ENCODE peak calls at places on chromosome 7, in six cellular contexts. I is tibial artery; A is right atrium auricular region; W is GF-D8; H is MCF 10A; Z is activated naive CD8-positive, alpha-beta T cell treated with anti-CD3 and anti-CD28 coated beads, Interleukin-2, amount 50 U/mL, for 24 hours. K is an unnamed sample.

GRCh38 chr7:131244259-131244852 is 83.3 kb upstream of the MKLN1 start:
- DNase-seq in I (peak), A (no peak), W (no peak), H (peak), Z (no peak), K (no peak)

GRCh38 chr7:145698526-145699262 is 417.9 kb upstream of the CNTNAP2 start:
- DNase-seq in I (no peak), A (no peak), W (no peak), H (peak), Z (no peak), K (no peak)

GRCh38 chr7:43694399-43694748 is 34.9 kb downstream of the COA1 start:
- DNase-seq in I (no peak), A (no peak), W (no peak), H (peak), Z (no peak), K (no peak)

GRCh38 chr7:27181795-27182275 is 3.2 kb downstream of the HOXA11 start:
- DNase-seq in I (peak), A (no peak), W (no peak), H (no peak), Z (peak), K (no peak)

GRCh38 chr7:94492601-94493000 is 17.0 kb upstream of the CASD1 start:
- DNase-seq in I (no peak), A (no peak), W (no peak), H (no peak), Z (no peak), K (no peak)

GRCh38 chr7:126727930-126728331 is 524.8 kb downstream of the GRM8 start:
- DNase-seq in I (no peak), A (no peak), W (no peak), H (peak), Z (no peak), K (peak)

GRCh38 chr7:2044883-2045471 is 187.8 kb downstream of the MAD1L1 start:
- DNase-seq in I (peak), A (no peak), W (no peak), H (no peak), Z (no peak), K (no peak)

GRCh38 chr7:40608321-40609075 is 473.7 kb downstream of the SUGCT start:
- DNase-seq in I (no peak), A (no peak), W (no peak), H (peak), Z (no peak), K (no peak)

GRCh38 chr7:154304740-154305679 is 252.8 kb downstream of the DPP6 start:
- DNase-seq in I (no peak), A (no peak), W (no peak), H (no peak), Z (no peak), K (no peak)

GRCh38 chr7:731440-732085 is 4.5 kb upstream of the PRKAR1B start:
- DNase-seq in I (no peak), A (no peak), W (no peak), H (no peak), Z (no peak), K (no peak)

GRCh38 chr7:104160375-104160774 is 47.4 kb downstream of the ORC5 start:
- DNase-seq in I (no peak), A (no peak), W (no peak), H (peak), Z (no peak), K (no peak)

GRCh38 chr7:25173184-25173583 is 48.1 kb upstream of the CYCS start:
- DNase-seq in I (no peak), A (no peak), W (no peak), H (no peak), Z (no peak), K (no peak)

K was measured in DND-41.